ENCODE peak calls at places on chromosomes 11 and 22, in seven cellular contexts. Q is AG04450; D is osteoblast; E is activated CD8-positive, alpha-beta T cell treated with anti-CD3 and anti-CD28 coated beads for 36 hours; H is B cell; U is bronchial epithelial cell; J is omental fat pad. M is an unnamed sample.

GRCh38 chr11:23688835-23689234 is 808.0 kb upstream of the LUZP2 start:
- DNase-seq in J (no peak), D (no peak), E (no peak), H (no peak), Q (no peak), U (peak; percentile 13), M (no peak)

GRCh38 chr11:2898366-2899079 is 12.9 kb upstream of the CDKN1C start:
- DNase-seq in D (peak; percentile 100), U (peak; percentile 83), J (no peak), Q (peak; percentile 69), E (peak; percentile 86), H (no peak), M (no peak)

GRCh38 chr11:118002010-118002540 is 15.9 kb downstream of the IL10RA start:
- DNase-seq in D (no peak), U (no peak), Q (no peak), E (peak; percentile 85), J (no peak), H (no peak), M (no peak)

GRCh38 chr11:118003021-118003423 is 16.8 kb downstream of the IL10RA start:
- DNase-seq in D (no peak), J (no peak), Q (no peak), E (peak; percentile 77), H (no peak), U (peak; percentile 37), M (no peak)

GRCh38 chr11:8075119-8075726 is 5.8 kb upstream of the TUB start:
- DNase-seq in D (peak; percentile 61), E (no peak), H (no peak), U (peak; percentile 52), Q (no peak), J (no peak), M (no peak)

GRCh38 chr11:93784152-93784934 is at the start of gene MED17:
- DNase-seq in D (peak; percentile 98), H (peak; percentile 84), Q (peak; percentile 72), U (peak; percentile 86), E (peak; percentile 93), J (peak; percentile 73), M (peak; percentile 95)

GRCh38 chr22:32837803-32838202 is 36.3 kb downstream of the TIMP3 start:
- DNase-seq in U (no peak), H (no peak), J (no peak), Q (no peak), E (no peak), D (no peak), M (no peak)

GRCh38 chr11:36280531-36280930 is 8.7 kb downstream of the COMMD9 start:
- DNase-seq in E (no peak), J (no peak), H (no peak), U (peak; percentile 74), Q (no peak), D (peak; percentile 6), M (no peak)

GRCh38 chr11:5689551-5689983 is at the start of gene TRIM22:
- DNase-seq in D (peak; percentile 90), E (peak; percentile 75), U (peak; percentile 50), J (no peak), H (peak; percentile 73), Q (no peak), M (no peak)

GRCh38 chr22:18078329-18079041 is 695 bp downstream of the PEX26 start:
- DNase-seq in E (peak; percentile 65), Q (no peak), D (peak; percentile 74), H (peak; percentile 45), U (no peak), J (no peak), M (no peak)

GRCh38 chr11:33753304-33753703 is 17.1 kb upstream of the CD59 start:
- DNase-seq in Q (peak; percentile 30), D (no peak), J (no peak), E (no peak), U (no peak), H (no peak), M (no peak)

GRCh38 chr22:49753961-49754673 is 73.6 kb downstream of the BRD1 start:
- DNase-seq in D (peak; percentile 84), Q (no peak), E (no peak), H (no peak), U (no peak), J (no peak), M (peak; percentile 87)

GRCh38 chr11:69640260-69640994 is 529 bp upstream of the CCND1 start:
- DNase-seq in H (peak; percentile 46), U (no peak), Q (no peak), D (peak; percentile 85), J (no peak), E (peak; percentile 13), M (peak; percentile 92)

GRCh38 chr11:61146413-61146812 is 14.8 kb downstream of the VPS37C start:
- DNase-seq in H (no peak), Q (no peak), D (no peak), J (no peak), E (no peak), U (no peak), M (no peak)

GRCh38 chr11:33773399-33774355 is 643 bp downstream of the FBXO3 start:
- DNase-seq in Q (no peak), D (peak; percentile 87), J (no peak), H (peak; percentile 26), U (peak; percentile 27), E (peak; percentile 63), M (no peak)

GRCh38 chr11:293293-293851 is 4.4 kb downstream of the PGGHG start:
- DNase-seq in J (no peak), D (peak; percentile 74), U (no peak), H (no peak), E (peak; percentile 4), Q (no peak), M (peak; percentile 73)

GRCh38 chr11:104813532-104813931 is 84.7 kb downstream of the CASP12 start:
- DNase-seq in E (no peak), D (no peak), H (no peak), J (no peak), U (peak; percentile 24), Q (no peak), M (no peak)

GRCh38 chr11:10728779-10729472 is 22.1 kb upstream of the CTR9 start:
- DNase-seq in E (no peak), D (no peak), J (no peak), Q (no peak), U (no peak), H (no peak), M (no peak)

GRCh38 chr11:41456288-41456687 is 3.2 kb downstream of the LRRC4C start:
- DNase-seq in J (no peak), Q (no peak), E (no peak), D (no peak), H (no peak), U (no peak), M (no peak)

GRCh38 chr22:28547132-28547842 is 132.4 kb downstream of the TTC28 start:
- DNase-seq in H (no peak), E (no peak), D (peak; percentile 58), J (no peak), U (peak; percentile 51), Q (no peak), M (no peak)

GRCh38 chr11:61071208-61071681 is 31.0 kb upstream of the CD5 start:
- DNase-seq in J (no peak), D (no peak), H (peak; percentile 58), E (peak; percentile 87), U (no peak), Q (no peak), M (no peak)

GRCh38 chr11:108961095-108961494 is 296.2 kb downstream of the DDX10 start:
- DNase-seq in D (no peak), Q (no peak), U (no peak), E (peak; percentile 10), H (no peak), J (no peak), M (no peak)

GRCh38 chr11:2798951-2799761 is 86.4 kb downstream of the CDKN1C start:
- DNase-seq in D (peak; percentile 37), U (no peak), H (no peak), Q (no peak), J (peak; percentile 11), E (peak; percentile 0), M (peak; percentile 56)

GRCh38 chr11:58575377-58576020 is at the start of gene LPXN:
- DNase-seq in H (peak; percentile 82), J (no peak), D (no peak), U (peak; percentile 76), E (peak; percentile 55), Q (no peak), M (no peak)

GRCh38 chr11:62611705-62612365 is 740 bp downstream of the EML3 start:
- DNase-seq in Q (no peak), D (peak; percentile 96), J (no peak), E (peak; percentile 79), U (no peak), H (peak; percentile 80), M (no peak)

GRCh38 chr11:77073328-77074001 is 6.7 kb downstream of the CAPN5 start:
- DNase-seq in Q (peak; percentile 80), E (no peak), U (peak; percentile 44), D (peak; percentile 99), H (no peak), J (peak; percentile 53), M (peak; percentile 93)
- TF ChIP-seq CTCF in Q (peak; percentile 56), E (no peak), U (peak; percentile 26), D (peak; percentile 69), H (no peak), J (no peak), M (peak; percentile 81)

GRCh38 chr11:68025047-68025446 is 5.4 kb upstream of the NDUFS8 start:
- DNase-seq in J (no peak), H (no peak), U (no peak), Q (no peak), D (no peak), E (peak; percentile 37), M (no peak)
- TF ChIP-seq CTCF in J (no peak), H (no peak), U (no peak), Q (no peak), D (no peak), E (no peak), M (no peak)

GRCh38 chr11:65596520-65596919 is 920 bp upstream of the KCNK7 start:
- DNase-seq in Q (no peak), U (no peak), J (no peak), H (no peak), E (no peak), D (no peak), M (no peak)

GRCh38 chr11:65599216-65599954 is 3.8 kb upstream of the KCNK7 start:
- DNase-seq in Q (no peak), U (no peak), H (no peak), E (no peak), J (no peak), D (no peak), M (no peak)

GRCh38 chr11:65595921-65596281 is 301 bp upstream of the KCNK7 start:
- DNase-seq in H (no peak), Q (no peak), U (no peak), D (no peak), J (no peak), E (no peak), M (no peak)

GRCh38 chr11:65599955-65600246 is 4.3 kb upstream of the KCNK7 start:
- DNase-seq in H (no peak), E (no peak), U (no peak), D (no peak), Q (no peak), J (no peak), M (no peak)

GRCh38 chr11:65598258-65598699 is 2.7 kb upstream of the KCNK7 start:
- DNase-seq in H (no peak), D (no peak), E (no peak), U (no peak), Q (no peak), J (no peak), M (no peak)
- TF ChIP-seq CTCF in H (no peak), D (no peak), E (no peak), U (no peak), Q (no peak), J (no peak), M (no peak)

GRCh38 chr11:44464741-44465140 is 100.7 kb upstream of the CD82 start:
- DNase-seq in Q (no peak), H (no peak), J (no peak), E (no peak), D (peak; percentile 54), U (peak; percentile 32), M (no peak)
- TF ChIP-seq CTCF in Q (peak; percentile 14), H (no peak), J (no peak), E (no peak), D (no peak), U (peak; percentile 6), M (no peak)